ENCODE peak calls at places on chromosome 6, in seven cellular contexts. One of them, this sample, is unnamed.
A peak's percentile ranks its signal among the peaks of the same experiment; 100 is the strongest.

GRCh38 chr6:19333936-19334335 is 503.2 kb upstream of the ID4 start:
- DNase-seq in aorta: no peak
- DNase-seq in right lobe of liver: no peak
- DNase-seq in esophagus muscularis mucosa: no peak
- DNase-seq in right cardiac atrium: no peak
- DNase-seq in cardiac muscle cell: peak; percentile 26
- DNase-seq in Karpas-422: no peak
- DNase-seq in this sample: no peak

GRCh38 chr6:125868252-125868651 is 77.5 kb downstream of the NCOA7 start:
- DNase-seq in Karpas-422: no peak
- DNase-seq in right lobe of liver: no peak
- DNase-seq in aorta: no peak
- DNase-seq in cardiac muscle cell: no peak
- DNase-seq in right cardiac atrium: no peak
- DNase-seq in esophagus muscularis mucosa: no peak
- DNase-seq in this sample: no peak

GRCh38 chr6:3743541-3743940 is 8.0 kb downstream of the PXDC1 start:
- DNase-seq in aorta: peak; percentile 43
- DNase-seq in cardiac muscle cell: no peak
- DNase-seq in Karpas-422: no peak
- DNase-seq in esophagus muscularis mucosa: no peak
- DNase-seq in right cardiac atrium: peak; percentile 39
- DNase-seq in right lobe of liver: no peak
- DNase-seq in this sample: no peak

GRCh38 chr6:152572395-152573061 is 64.6 kb downstream of the SYNE1 start:
- DNase-seq in aorta: no peak
- DNase-seq in right lobe of liver: no peak
- DNase-seq in Karpas-422: no peak
- DNase-seq in right cardiac atrium: no peak
- DNase-seq in cardiac muscle cell: peak; percentile 43
- DNase-seq in esophagus muscularis mucosa: no peak
- DNase-seq in this sample: no peak

GRCh38 chr6:17472653-17473183 is 79.3 kb downstream of the CAP2 start:
- DNase-seq in right cardiac atrium: no peak
- DNase-seq in right lobe of liver: no peak
- DNase-seq in esophagus muscularis mucosa: no peak
- DNase-seq in cardiac muscle cell: no peak
- DNase-seq in aorta: no peak
- DNase-seq in Karpas-422: no peak
- DNase-seq in this sample: no peak

GRCh38 chr6:45460166-45460565 is 82.4 kb upstream of the SUPT3H start:
- DNase-seq in right cardiac atrium: no peak
- DNase-seq in Karpas-422: no peak
- DNase-seq in aorta: no peak
- DNase-seq in cardiac muscle cell: no peak
- DNase-seq in right lobe of liver: no peak
- DNase-seq in esophagus muscularis mucosa: no peak
- DNase-seq in this sample: no peak

GRCh38 chr6:69861986-69862385 is 4.4 kb upstream of the COL19A1 start:
- DNase-seq in cardiac muscle cell: no peak
- DNase-seq in aorta: no peak
- DNase-seq in right lobe of liver: no peak
- DNase-seq in right cardiac atrium: no peak
- DNase-seq in Karpas-422: no peak
- DNase-seq in esophagus muscularis mucosa: no peak
- DNase-seq in this sample: no peak

GRCh38 chr6:101544286-101544685 is 150.8 kb downstream of the GRIK2 start:
- DNase-seq in cardiac muscle cell: no peak
- DNase-seq in right cardiac atrium: no peak
- DNase-seq in right lobe of liver: no peak
- DNase-seq in Karpas-422: no peak
- DNase-seq in esophagus muscularis mucosa: no peak
- DNase-seq in aorta: no peak
- DNase-seq in this sample: no peak

GRCh38 chr6:87909849-87910248 is 137.8 kb upstream of the SPACA1 start:
- DNase-seq in Karpas-422: no peak
- DNase-seq in aorta: peak; percentile 50
- DNase-seq in cardiac muscle cell: peak; percentile 79
- DNase-seq in right cardiac atrium: no peak
- DNase-seq in right lobe of liver: no peak
- DNase-seq in esophagus muscularis mucosa: no peak
- DNase-seq in this sample: no peak

GRCh38 chr6:79536969-79537747 is at the start of gene LCA5:
- DNase-seq in aorta: peak; percentile 95
- DNase-seq in right cardiac atrium: peak; percentile 95
- DNase-seq in esophagus muscularis mucosa: peak; percentile 97
- DNase-seq in right lobe of liver: peak; percentile 91
- DNase-seq in Karpas-422: no peak
- DNase-seq in cardiac muscle cell: peak; percentile 98
- DNase-seq in this sample: peak; percentile 98

GRCh38 chr6:99026135-99026534 is 78.4 kb upstream of the FBXL4 start:
- DNase-seq in cardiac muscle cell: no peak
- DNase-seq in esophagus muscularis mucosa: no peak
- DNase-seq in aorta: no peak
- DNase-seq in Karpas-422: peak; percentile 42
- DNase-seq in right cardiac atrium: no peak
- DNase-seq in right lobe of liver: no peak
- DNase-seq in this sample: no peak

GRCh38 chr6:124490123-124490522 is 472.1 kb upstream of the RNF217 start:
- DNase-seq in aorta: no peak
- DNase-seq in right cardiac atrium: no peak
- DNase-seq in Karpas-422: no peak
- DNase-seq in esophagus muscularis mucosa: no peak
- DNase-seq in cardiac muscle cell: no peak
- DNase-seq in right lobe of liver: no peak
- DNase-seq in this sample: no peak

GRCh38 chr6:130417951-130418350 is 52.1 kb downstream of the TMEM200A start:
- DNase-seq in esophagus muscularis mucosa: no peak
- DNase-seq in right cardiac atrium: no peak
- DNase-seq in cardiac muscle cell: peak; percentile 48
- DNase-seq in aorta: no peak
- DNase-seq in right lobe of liver: no peak
- DNase-seq in Karpas-422: no peak
- DNase-seq in this sample: no peak

GRCh38 chr6:73521351-73522254 is 771 bp upstream of the EEF1A1 start:
- DNase-seq in Karpas-422: peak; percentile 87
- DNase-seq in esophagus muscularis mucosa: no peak
- DNase-seq in right cardiac atrium: peak; percentile 91
- DNase-seq in right lobe of liver: peak; percentile 80
- DNase-seq in aorta: peak; percentile 84
- DNase-seq in cardiac muscle cell: peak; percentile 86
- DNase-seq in this sample: peak; percentile 75

GRCh38 chr6:38678178-38678760 is 24.7 kb downstream of the GLO1 start:
- DNase-seq in aorta: no peak
- DNase-seq in right cardiac atrium: no peak
- DNase-seq in right lobe of liver: no peak
- DNase-seq in esophagus muscularis mucosa: no peak
- DNase-seq in Karpas-422: no peak
- DNase-seq in cardiac muscle cell: no peak
- DNase-seq in this sample: no peak

GRCh38 chr6:133837801-133838349 is 51.0 kb upstream of the TCF21 start:
- DNase-seq in cardiac muscle cell: peak; percentile 44
- DNase-seq in right cardiac atrium: peak; percentile 65
- DNase-seq in esophagus muscularis mucosa: no peak
- DNase-seq in Karpas-422: peak; percentile 77
- DNase-seq in aorta: peak; percentile 64
- DNase-seq in right lobe of liver: peak; percentile 74
- DNase-seq in this sample: peak; percentile 88

GRCh38 chr6:45997875-45998506 is 17.7 kb downstream of the CLIC5 start:
- DNase-seq in Karpas-422: no peak
- DNase-seq in aorta: no peak
- DNase-seq in right lobe of liver: no peak
- DNase-seq in cardiac muscle cell: no peak
- DNase-seq in right cardiac atrium: no peak
- DNase-seq in esophagus muscularis mucosa: no peak
- DNase-seq in this sample: no peak

GRCh38 chr6:121285041-121285440 is 49.2 kb downstream of the TBC1D32 start:
- DNase-seq in Karpas-422: no peak
- DNase-seq in right lobe of liver: no peak
- DNase-seq in right cardiac atrium: no peak
- DNase-seq in cardiac muscle cell: peak; percentile 74
- DNase-seq in aorta: no peak
- DNase-seq in esophagus muscularis mucosa: no peak
- DNase-seq in this sample: no peak

GRCh38 chr6:57173056-57173885 is 1.1 kb downstream of the BAG2 start:
- DNase-seq in right cardiac atrium: peak; percentile 28
- DNase-seq in esophagus muscularis mucosa: no peak
- DNase-seq in aorta: no peak
- DNase-seq in cardiac muscle cell: peak; percentile 54
- DNase-seq in right lobe of liver: peak; percentile 33
- DNase-seq in Karpas-422: peak; percentile 84
- DNase-seq in this sample: peak; percentile 52

GRCh38 chr6:142874676-142875075 is 70.3 kb downstream of the HIVEP2 start:
- DNase-seq in right lobe of liver: no peak
- DNase-seq in cardiac muscle cell: no peak
- DNase-seq in esophagus muscularis mucosa: no peak
- DNase-seq in aorta: no peak
- DNase-seq in Karpas-422: no peak
- DNase-seq in right cardiac atrium: no peak
- DNase-seq in this sample: no peak

GRCh38 chr6:159110013-159110412 is 59.2 kb upstream of the FNDC1 start:
- DNase-seq in Karpas-422: peak; percentile 81
- DNase-seq in right cardiac atrium: no peak
- DNase-seq in aorta: no peak
- DNase-seq in cardiac muscle cell: peak; percentile 65
- DNase-seq in right lobe of liver: no peak
- DNase-seq in esophagus muscularis mucosa: no peak
- DNase-seq in this sample: peak; percentile 44

GRCh38 chr6:44064089-44064947 is 62.9 kb downstream of the MRPL14 start:
- DNase-seq in right cardiac atrium: peak; percentile 67
- DNase-seq in cardiac muscle cell: peak; percentile 97
- DNase-seq in aorta: peak; percentile 91
- DNase-seq in esophagus muscularis mucosa: no peak
- DNase-seq in Karpas-422: no peak
- DNase-seq in right lobe of liver: peak; percentile 71
- DNase-seq in this sample: peak; percentile 73
- H3K4me1 ChIP-seq in right cardiac atrium: peaks cover 16% of the 10 kb centered on the region
- H3K4me1 ChIP-seq in cardiac muscle cell: peaks cover 9% of the 10 kb centered on the region
- H3K4me1 ChIP-seq in aorta: peaks cover 4% of the 10 kb centered on the region
- H3K4me1 ChIP-seq in esophagus muscularis mucosa: peaks cover 61% of the 10 kb centered on the region
- H3K4me1 ChIP-seq in Karpas-422: peaks cover 5% of the 10 kb centered on the region
- H3K4me1 ChIP-seq in right lobe of liver: no peaks in the 10 kb centered on the region
- H3K4me1 ChIP-seq in this sample: peaks cover 24% of the 10 kb centered on the region

GRCh38 chr6:132199343-132199742 is 201.9 kb downstream of the MOXD1 start:
- DNase-seq in cardiac muscle cell: peak; percentile 58
- DNase-seq in right cardiac atrium: no peak
- DNase-seq in right lobe of liver: no peak
- DNase-seq in Karpas-422: no peak
- DNase-seq in esophagus muscularis mucosa: no peak
- DNase-seq in aorta: no peak
- DNase-seq in this sample: no peak
- H3K27ac ChIP-seq in cardiac muscle cell: no peak overlapping the region
- H3K27ac ChIP-seq in right cardiac atrium: no peak overlapping the region
- H3K27ac ChIP-seq in right lobe of liver: no peak overlapping the region
- H3K27ac ChIP-seq in Karpas-422: no peak overlapping the region
- H3K27ac ChIP-seq in esophagus muscularis mucosa: no peak overlapping the region
- H3K27ac ChIP-seq in aorta: no peak overlapping the region
- H3K27ac ChIP-seq in this sample: no peak overlapping the region

GRCh38 chr6:53828971-53829697 is 34.3 kb downstream of the LRRC1 start:
- DNase-seq in cardiac muscle cell: no peak
- DNase-seq in Karpas-422: no peak
- DNase-seq in aorta: no peak
- DNase-seq in esophagus muscularis mucosa: no peak
- DNase-seq in right cardiac atrium: no peak
- DNase-seq in right lobe of liver: no peak
- DNase-seq in this sample: no peak

GRCh38 chr6:53829698-53830221 is 35.0 kb downstream of the LRRC1 start:
- DNase-seq in aorta: no peak
- DNase-seq in Karpas-422: no peak
- DNase-seq in right lobe of liver: no peak
- DNase-seq in esophagus muscularis mucosa: no peak
- DNase-seq in right cardiac atrium: no peak
- DNase-seq in cardiac muscle cell: no peak
- DNase-seq in this sample: no peak

GRCh38 chr6:53827485-53827884 is 32.7 kb downstream of the LRRC1 start:
- DNase-seq in Karpas-422: no peak
- DNase-seq in esophagus muscularis mucosa: no peak
- DNase-seq in cardiac muscle cell: no peak
- DNase-seq in right cardiac atrium: no peak
- DNase-seq in aorta: no peak
- DNase-seq in right lobe of liver: no peak
- DNase-seq in this sample: no peak

GRCh38 chr6:53830356-53830755 is 35.6 kb downstream of the LRRC1 start:
- DNase-seq in right cardiac atrium: no peak
- DNase-seq in cardiac muscle cell: no peak
- DNase-seq in aorta: no peak
- DNase-seq in right lobe of liver: no peak
- DNase-seq in Karpas-422: no peak
- DNase-seq in esophagus muscularis mucosa: no peak
- DNase-seq in this sample: no peak

DNA sequence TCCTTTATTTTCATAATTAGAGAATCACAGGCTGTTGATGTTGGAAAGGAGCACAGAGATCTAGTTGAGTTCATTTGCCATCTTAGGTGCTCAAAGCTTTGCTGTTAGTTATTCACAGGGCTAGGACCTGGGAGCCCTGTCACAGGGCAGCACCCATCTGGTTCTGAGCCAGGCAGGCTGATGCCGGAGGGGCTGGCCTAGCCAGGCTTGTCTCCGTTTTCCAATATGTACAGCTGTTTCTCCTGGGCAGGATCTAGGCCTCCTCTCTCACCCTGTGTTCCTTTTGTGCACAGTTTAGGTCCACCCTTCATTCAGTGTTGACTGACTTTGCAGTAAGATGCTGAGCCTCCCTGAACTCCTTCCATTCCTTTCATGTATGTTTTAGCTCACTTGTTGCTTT is 33.4 kb downstream of the LRRC1 start:
- DNase-seq in cardiac muscle cell: no peak
- DNase-seq in right cardiac atrium: peak; percentile 63
- DNase-seq in right lobe of liver: no peak
- DNase-seq in Karpas-422: no peak
- DNase-seq in aorta: no peak
- DNase-seq in esophagus muscularis mucosa: no peak
- DNase-seq in this sample: no peak
- H3K4me1 ChIP-seq in cardiac muscle cell: no peaks in the 10 kb centered on the region
- H3K4me1 ChIP-seq in right cardiac atrium: peaks cover 6% of the 10 kb centered on the region
- H3K4me1 ChIP-seq in right lobe of liver: no peaks in the 10 kb centered on the region
- H3K4me1 ChIP-seq in Karpas-422: no peaks in the 10 kb centered on the region
- H3K4me1 ChIP-seq in aorta: peaks cover 24% of the 10 kb centered on the region
- H3K4me1 ChIP-seq in esophagus muscularis mucosa: peaks cover 50% of the 10 kb centered on the region
- H3K4me1 ChIP-seq in this sample: peaks cover 11% of the 10 kb centered on the region

DNA sequence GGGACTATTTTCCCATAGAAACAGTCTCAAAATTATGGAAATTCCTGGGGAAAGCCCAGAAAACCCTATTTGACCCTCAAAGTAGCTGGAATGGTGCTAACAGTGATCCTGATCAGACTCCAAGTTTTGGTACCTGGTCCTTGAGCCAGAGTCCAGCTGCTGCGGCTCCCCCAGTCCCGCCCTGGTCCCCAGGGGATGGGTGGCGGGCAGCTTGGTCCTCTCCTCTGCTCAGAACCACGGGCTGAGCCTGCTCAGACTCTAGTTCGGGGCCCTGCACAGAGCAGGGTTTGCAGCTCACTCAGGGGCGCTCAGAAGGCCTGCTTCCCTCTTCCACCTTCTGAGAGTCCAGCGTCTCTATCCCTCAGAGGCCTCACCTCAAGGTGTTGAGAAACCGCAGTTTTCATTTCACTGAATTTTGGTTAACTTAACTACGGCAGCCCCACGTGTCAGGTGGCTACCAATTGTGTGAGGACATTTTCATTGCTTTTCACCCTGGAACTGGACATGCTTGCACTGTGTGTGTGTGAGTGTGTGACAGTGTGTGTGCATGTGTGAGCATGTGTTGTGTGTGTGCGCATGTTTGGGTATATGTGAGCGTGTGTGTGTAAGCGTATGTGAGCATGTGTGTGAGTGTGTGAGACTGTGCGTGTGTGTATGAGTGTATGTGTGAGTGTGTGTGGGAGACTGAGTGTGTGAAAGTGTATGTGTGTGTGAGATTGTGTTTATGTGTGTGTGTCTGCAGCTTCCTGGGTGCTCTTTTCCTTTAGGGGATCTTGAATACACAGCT is 44.2 kb upstream of the PDE10A start:
- DNase-seq in right lobe of liver: no peak
- DNase-seq in Karpas-422: no peak
- DNase-seq in right cardiac atrium: no peak
- DNase-seq in cardiac muscle cell: no peak
- DNase-seq in esophagus muscularis mucosa: no peak
- DNase-seq in aorta: no peak
- DNase-seq in this sample: no peak
- H3K27ac ChIP-seq in right lobe of liver: no peak overlapping the region
- H3K27ac ChIP-seq in Karpas-422: no peak overlapping the region
- H3K27ac ChIP-seq in right cardiac atrium: no peak overlapping the region
- H3K27ac ChIP-seq in cardiac muscle cell: no peak overlapping the region
- H3K27ac ChIP-seq in esophagus muscularis mucosa: no peak overlapping the region
- H3K27ac ChIP-seq in aorta: no peak overlapping the region
- H3K27ac ChIP-seq in this sample: no peak overlapping the region